ENCODE peak calls at places on chromosomes 7 and 10, in eight cellular contexts. W is cardiac muscle cell; Y is fibroblast of lung; I is hepatocyte; S is CD8-positive, alpha-beta memory T cell; F is brain microvascular endothelial cell; V is CD8-positive, alpha-beta T cell; E is K562. N is an unnamed sample. For H3K36me3, the result is how much of the 10 kb centered on the place peaks cover.

GRCh38 chr7:26686448-26686981 is 177.9 kb downstream of the SKAP2 start:
- DNase-seq in W (peak), Y (peak), I (peak), S (no peak), F (no peak), V (no peak), E (peak), N (peak)

GRCh38 chr10:75597691-75598455 is 166.4 kb downstream of the LRMDA start:
- DNase-seq in W (no peak), Y (no peak), I (no peak), S (no peak), F (no peak), V (no peak), E (no peak), N (no peak)

GRCh38 chr7:128911441-128912031 is 1.0 kb upstream of the KCP start:
- DNase-seq in W (peak), Y (no peak), I (peak), S (peak), F (no peak), V (no peak), E (no peak), N (no peak)

GRCh38 chr7:41809487-41810257 is 106.8 kb upstream of the INHBA start:
- DNase-seq in W (no peak), Y (peak), I (no peak), S (no peak), F (no peak), V (no peak), E (no peak), N (no peak)

GRCh38 chr10:119104653-119105024 is 726 bp downstream of the DENND10 start:
- DNase-seq in W (peak), Y (peak), I (peak), S (no peak), F (no peak), V (no peak), E (no peak), N (peak)

GRCh38 chr10:99661370-99661749 is 2.1 kb downstream of the ENTPD7 start:
- DNase-seq in W (no peak), Y (peak), I (peak), S (no peak), F (peak), V (no peak), E (no peak), N (no peak)

GRCh38 chr7:108464743-108465142 is 8.5 kb upstream of the NRCAM start:
- DNase-seq in W (no peak), Y (peak), I (no peak), S (no peak), F (no peak), V (no peak), E (no peak), N (no peak)

GRCh38 chr7:39952791-39953190 is 2.7 kb downstream of the CDK13 start:
- DNase-seq in W (no peak), Y (peak), I (no peak), S (no peak), F (no peak), V (no peak), E (no peak), N (no peak)

GRCh38 chr10:52276982-52277381 is 37.1 kb upstream of the DKK1 start:
- DNase-seq in W (no peak), Y (no peak), I (no peak), S (no peak), F (no peak), V (no peak), E (no peak), N (no peak)

GRCh38 chr7:91064938-91065337 is 199.3 kb upstream of the FZD1 start:
- DNase-seq in W (no peak), Y (peak), I (no peak), S (no peak), F (no peak), V (no peak), E (no peak), N (no peak)

GRCh38 chr10:122703483-122704448 is 4.1 kb upstream of the C10orf120 start:
- DNase-seq in W (peak), Y (peak), I (peak), S (peak), F (peak), V (peak), E (peak), N (peak)

GRCh38 chr10:21638681-21639080 is 104.6 kb downstream of the MLLT10 start:
- DNase-seq in W (no peak), Y (no peak), I (no peak), S (no peak), F (no peak), V (no peak), E (no peak), N (no peak)

GRCh38 chr10:21637795-21638194 is 103.8 kb downstream of the MLLT10 start:
- DNase-seq in W (no peak), Y (no peak), I (no peak), S (no peak), F (no peak), V (no peak), E (no peak), N (no peak)

GRCh38 chr10:21634599-21635365 is 100.8 kb downstream of the MLLT10 start:
- DNase-seq in W (no peak), Y (peak), I (no peak), S (no peak), F (no peak), V (no peak), E (no peak), N (no peak)
- H3K36me3 ChIP-seq in W (under half), Y (under half), I (under half), S (under half), F (under half), V (under half), E (half or more), N (under half)

GRCh38 chr7:149727541-149728476 is 45.6 kb downstream of the ZNF467 start:
- DNase-seq in W (no peak), Y (no peak), I (no peak), S (no peak), F (no peak), V (no peak), E (no peak), N (no peak)
- H3K36me3 ChIP-seq in W (under half), Y (under half), I (under half), S (under half), F (under half), V (under half), E (half or more), N (under half)

DNA sequence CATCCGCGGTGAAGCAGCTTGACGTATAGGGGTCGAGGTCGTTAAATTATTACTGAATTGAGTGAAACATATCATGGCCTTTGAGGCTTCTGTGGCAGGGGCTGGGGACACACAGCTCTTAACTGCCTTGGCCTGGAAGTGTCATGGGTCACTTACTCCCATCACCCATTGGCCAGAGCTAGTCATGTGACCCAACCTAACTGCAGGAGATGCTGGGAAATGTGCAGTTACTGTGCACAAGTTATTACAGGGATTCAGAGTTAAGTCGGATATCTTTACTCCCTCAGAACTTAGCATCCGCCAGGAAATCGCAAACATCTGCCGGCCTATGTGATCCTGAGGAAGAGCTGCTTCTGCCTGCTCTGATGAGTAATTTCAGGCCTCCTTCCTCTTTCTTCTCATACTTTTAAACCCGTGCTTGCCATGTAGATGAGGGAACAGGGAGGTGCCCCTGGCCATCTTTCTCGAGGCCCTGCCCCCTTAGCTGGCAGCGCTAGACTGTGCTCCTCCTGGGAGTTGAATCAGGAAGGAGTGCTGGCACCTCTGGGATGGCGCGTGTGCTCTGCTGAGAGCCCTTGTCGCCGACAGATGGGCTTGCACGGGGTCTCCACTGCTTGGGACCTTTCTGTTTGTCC is 203.6 kb downstream of the TCF7L2 start:
- DNase-seq in W (no peak), Y (no peak), I (no peak), S (no peak), F (no peak), V (no peak), E (no peak), N (no peak)
- H3K36me3 ChIP-seq in W (half or more), Y (under half), I (under half), S (under half), F (under half), V (under half), E (under half), N (under half)

GRCh38 chr7:100577507-100577906 is 3.8 kb upstream of the SAP25 start:
- DNase-seq in W (no peak), Y (no peak), I (no peak), S (peak), F (no peak), V (no peak), E (no peak), N (no peak)
- H3K36me3 ChIP-seq in W (under half), Y (half or more), I (under half), S (half or more), F (half or more), V (half or more), E (half or more), N (under half)

DNA sequence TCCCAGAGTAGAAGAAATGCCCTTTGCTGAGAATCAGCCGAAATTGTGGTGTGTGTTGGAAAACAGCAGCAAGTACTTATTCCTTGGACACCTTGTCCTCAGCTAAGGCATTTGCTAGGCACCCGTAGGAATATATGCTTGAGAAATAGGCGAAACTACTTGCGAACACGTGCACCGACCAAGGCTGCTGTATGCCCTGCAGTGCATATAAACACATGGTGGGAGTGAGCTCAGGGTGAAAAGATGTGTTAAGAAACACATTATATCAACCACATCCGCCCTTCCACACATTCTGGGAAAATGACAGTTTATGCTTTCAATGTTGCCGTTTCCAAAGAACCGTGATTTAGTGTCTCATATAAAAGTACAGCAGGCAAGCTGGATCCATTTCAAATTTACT is 199.2 kb downstream of the JCAD start:
- DNase-seq in W (no peak), Y (peak), I (no peak), S (no peak), F (peak), V (no peak), E (no peak), N (no peak)
- H3K36me3 ChIP-seq in W (under half), Y (under half), I (under half), S (under half), F (under half), V (under half), E (under half), N (under half)

DNA sequence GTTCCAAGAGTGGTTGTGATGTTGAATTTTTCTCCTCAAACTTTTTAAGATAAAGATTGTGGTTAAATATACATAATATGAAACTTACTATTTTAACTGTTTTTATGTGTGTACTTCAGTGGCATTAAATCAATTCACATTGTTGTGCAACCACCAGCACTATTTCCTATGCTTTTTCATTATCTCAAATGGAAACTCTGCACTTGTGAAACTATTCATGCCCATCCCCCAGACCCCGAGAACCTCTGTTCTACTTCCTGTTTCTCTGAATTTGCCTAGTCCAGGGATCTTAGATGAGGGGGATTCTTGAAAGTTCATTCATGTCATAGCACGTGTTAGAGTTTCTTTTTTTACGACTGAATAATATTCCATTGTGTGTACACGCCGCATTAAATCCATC is 67.0 kb downstream of the WDR37 start:
- DNase-seq in W (no peak), Y (peak), I (no peak), S (no peak), F (no peak), V (no peak), E (no peak), N (no peak)
- H3K36me3 ChIP-seq in W (under half), Y (under half), I (under half), S (half or more), F (half or more), V (under half), E (under half), N (under half)

GRCh38 chr7:123215350-123215749 is 15.6 kb upstream of the SLC13A1 start:
- DNase-seq in W (no peak), Y (no peak), I (no peak), S (no peak), F (no peak), V (no peak), E (no peak), N (no peak)
- H3K36me3 ChIP-seq in W (under half), Y (under half), I (under half), S (under half), F (under half), V (under half), E (under half), N (under half)

DNA sequence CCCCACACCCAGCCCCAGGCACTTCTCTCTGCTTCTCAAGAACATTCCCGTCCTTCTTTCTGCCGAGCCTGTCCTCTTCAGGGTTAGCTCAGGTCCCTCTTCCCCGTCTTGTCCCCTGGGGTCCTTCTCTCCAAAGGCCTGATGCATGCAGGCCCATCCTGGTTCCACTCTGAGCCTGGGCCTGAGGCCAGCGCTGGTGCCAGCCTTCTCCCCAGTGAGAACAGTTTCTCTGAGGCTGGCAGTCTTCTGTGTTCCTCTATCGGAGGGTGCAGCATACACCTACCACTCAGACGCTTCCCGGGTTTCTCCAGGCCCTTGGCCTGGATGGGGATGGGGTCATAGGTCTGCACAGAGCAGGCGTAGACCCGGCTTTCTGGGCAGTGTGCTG is 14.6 kb downstream of the AP5Z1 start:
- DNase-seq in W (no peak), Y (no peak), I (no peak), S (no peak), F (no peak), V (no peak), E (no peak), N (no peak)
- H3K36me3 ChIP-seq in W (under half), Y (under half), I (under half), S (under half), F (half or more), V (under half), E (under half), N (under half)

GRCh38 chr7:134798155-134798554 is 18.7 kb downstream of the CALD1 start:
- DNase-seq in W (no peak), Y (no peak), I (no peak), S (no peak), F (peak), V (no peak), E (no peak), N (no peak)
- H3K36me3 ChIP-seq in W (under half), Y (under half), I (under half), S (under half), F (under half), V (under half), E (under half), N (under half)